ENCODE peak calls at places on chromosomes 6 and 20, in six cellular contexts. E, B, M, H, R and D are unnamed samples.

GRCh38 chr6:117138920-117139319 is 126.4 kb upstream of the VGLL2 start:
- DNase-seq in B (no peak), H (no peak), E (no peak), R (peak), M (no peak), D (peak)

GRCh38 chr6:4660377-4661321 is 115.6 kb upstream of the CDYL start:
- DNase-seq in B (no peak), E (no peak), M (peak), R (no peak), H (no peak), D (no peak)

GRCh38 chr20:63663332-63664066 is 5.4 kb downstream of the RTEL1 start:
- DNase-seq in R (no peak), M (no peak), H (no peak), E (no peak), B (no peak), D (no peak)

GRCh38 chr20:14235355-14235754 is 102.1 kb downstream of the FLRT3 start:
- DNase-seq in H (no peak), R (no peak), M (no peak), B (no peak), E (no peak), D (peak)

GRCh38 chr6:91242614-91242949 is 655.7 kb upstream of the MAP3K7 start:
- DNase-seq in E (no peak), H (no peak), M (no peak), B (no peak), R (no peak), D (no peak)

GRCh38 chr20:3744806-3745685 is 12.6 kb downstream of the HSPA12B start:
- DNase-seq in M (no peak), B (no peak), R (peak), E (peak), H (peak), D (peak)

GRCh38 chr6:35691027-35691824 is 2.5 kb upstream of the FKBP5 start:
- DNase-seq in H (no peak), R (peak), B (no peak), E (no peak), M (peak), D (peak)

GRCh38 chr6:158649289-158650143 is at the start of gene SYTL3:
- DNase-seq in B (peak), H (peak), E (no peak), R (no peak), M (no peak), D (no peak)

GRCh38 chr6:33620158-33620583 is 951 bp upstream of the ITPR3 start:
- DNase-seq in H (peak), E (no peak), M (no peak), R (peak), B (peak), D (no peak)

GRCh38 chr6:16392010-16392409 is 153.6 kb downstream of the GMPR start:
- DNase-seq in B (no peak), H (no peak), R (no peak), M (no peak), E (no peak), D (no peak)

GRCh38 chr6:18464176-18464575 is 77.0 kb downstream of the RNF144B start:
- DNase-seq in E (no peak), B (no peak), M (no peak), H (no peak), R (no peak), D (no peak)

GRCh38 chr6:13462380-13463326 is 24.7 kb downstream of the GFOD1 start:
- DNase-seq in M (no peak), B (no peak), R (no peak), H (peak), E (no peak), D (no peak)

GRCh38 chr20:36465109-36466080 is 75.9 kb upstream of the MYL9 start:
- DNase-seq in M (peak), B (no peak), R (peak), E (peak), H (peak), D (peak)

GRCh38 chr6:25168637-25169036 is 110.5 kb upstream of the CARMIL1 start:
- DNase-seq in M (no peak), H (no peak), B (no peak), R (no peak), E (no peak), D (no peak)

GRCh38 chr20:48283470-48284110 is 498.3 kb upstream of the SULF2 start:
- DNase-seq in M (peak), E (no peak), H (peak), B (no peak), R (peak), D (peak)

GRCh38 chr20:25551413-25552210 is 33.7 kb downstream of the NINL start:
- DNase-seq in H (no peak), R (no peak), B (no peak), E (no peak), M (no peak), D (no peak)

GRCh38 chr20:37723668-37724067 is 29.8 kb downstream of the CTNNBL1 start:
- DNase-seq in R (no peak), M (no peak), H (no peak), E (peak), B (no peak), D (no peak)

GRCh38 chr20:17616480-17617211 is 46.8 kb downstream of the DSTN start:
- DNase-seq in M (peak), H (no peak), E (no peak), B (no peak), R (no peak), D (no peak)

GRCh38 chr6:170080169-170080827 is 210.6 kb downstream of the DLL1 start:
- DNase-seq in E (no peak), R (no peak), M (peak), H (no peak), B (no peak), D (no peak)

GRCh38 chr6:30615958-30616810 is 859 bp downstream of the PPP1R10 start:
- DNase-seq in M (no peak), E (no peak), H (no peak), R (peak), B (no peak), D (peak)

GRCh38 chr6:7074870-7075269 is 32.9 kb upstream of the RREB1 start:
- DNase-seq in R (no peak), H (no peak), M (no peak), B (no peak), E (no peak), D (no peak)

GRCh38 chr6:36740818-36741179 is 43.2 kb downstream of the RAB44 start:
- DNase-seq in E (no peak), B (no peak), H (no peak), M (peak), R (no peak), D (no peak)

GRCh38 chr20:20192366-20192765 is 140.0 kb downstream of the CFAP61 start:
- DNase-seq in E (no peak), H (no peak), B (no peak), M (no peak), R (no peak), D (no peak)

GRCh38 chr6:69668916-69669315 is 127.9 kb downstream of the LMBRD1 start:
- DNase-seq in M (no peak), B (no peak), E (no peak), H (no peak), R (no peak), D (no peak)

GRCh38 chr20:59121714-59122376 is 41.8 kb upstream of the ZNF831 start:
- DNase-seq in R (no peak), M (no peak), E (no peak), H (no peak), B (no peak), D (no peak)

GRCh38 chr6:167769408-167770190 is 57.1 kb upstream of the AFDN start:
- DNase-seq in E (no peak), B (no peak), M (no peak), R (no peak), H (no peak), D (no peak)

GRCh38 chr20:61118429-61119224 is 133.4 kb upstream of the CDH4 start:
- DNase-seq in R (no peak), E (no peak), B (no peak), M (peak), H (peak), D (peak)